ENCODE peak calls at places on chromosomes 2 and 18, in nine cellular contexts. G is neuronal stem cell; J is GM23248; C is CD8-positive, alpha-beta T cell; Y is heart right ventricle; K is right lobe of liver; A is bronchial epithelial cell; Z is sigmoid colon; D is CD8-positive, alpha-beta memory T cell. T is an unnamed sample.
A peak's percentile ranks its signal among the peaks of the same experiment; 100 is the strongest.

GRCh38 chr2:36035137-36035536 is 320.4 kb upstream of the CRIM1 start:
- DNase-seq in K (no peak), D (no peak), G (no peak), J (no peak), Z (no peak), A (no peak), Y (no peak), C (no peak), T (no peak)

GRCh38 chr18:5975111-5975622 is 79.8 kb upstream of the TMEM200C start:
- DNase-seq in Z (no peak), Y (no peak), A (peak; percentile 20), K (no peak), G (no peak), C (no peak), D (no peak), J (peak; percentile 83), T (no peak)

GRCh38 chr2:105582952-105583660 is 161.6 kb upstream of the NCK2 start:
- DNase-seq in D (no peak), Y (no peak), Z (no peak), C (no peak), J (no peak), A (peak; percentile 75), K (no peak), G (no peak), T (no peak)

GRCh38 chr18:59744271-59744721 is 47.1 kb upstream of the CCBE1 start:
- DNase-seq in J (peak; percentile 95), Z (no peak), D (no peak), K (no peak), Y (no peak), C (no peak), A (peak; percentile 93), G (no peak), T (no peak)

GRCh38 chr2:173854840-173855239 is 110.3 kb downstream of the SP3 start:
- DNase-seq in J (peak; percentile 80), C (no peak), Z (no peak), D (no peak), Y (no peak), K (peak; percentile 52), G (no peak), A (peak; percentile 36), T (no peak)

GRCh38 chr2:128799736-128800135 is 481.1 kb upstream of the HS6ST1 start:
- DNase-seq in Y (no peak), C (no peak), Z (no peak), G (no peak), J (no peak), K (no peak), D (no peak), A (no peak), T (no peak)

GRCh38 chr2:9102861-9103662 is 99.6 kb upstream of the MBOAT2 start:
- DNase-seq in C (no peak), K (no peak), D (no peak), Y (no peak), J (no peak), G (no peak), Z (no peak), A (peak; percentile 69), T (no peak)

GRCh38 chr2:200172944-200173481 is 133.5 kb upstream of the SPATS2L start:
- DNase-seq in A (no peak), K (no peak), J (peak; percentile 10), C (no peak), G (no peak), Y (no peak), D (no peak), Z (no peak), T (no peak)

GRCh38 chr2:8229546-8229986 is 452.3 kb upstream of the ID2 start:
- DNase-seq in Y (peak; percentile 39), Z (peak; percentile 88), A (peak; percentile 4), K (no peak), C (peak; percentile 31), G (no peak), D (peak; percentile 15), J (peak; percentile 86), T (no peak)

GRCh38 chr2:53252115-53252514 is 515.5 kb upstream of the CHAC2 start:
- DNase-seq in Z (no peak), G (no peak), K (no peak), C (no peak), D (no peak), J (no peak), Y (no peak), A (no peak), T (no peak)

GRCh38 chr2:70553334-70553583 is 367 bp downstream of the TGFA start:
- DNase-seq in K (peak; percentile 45), J (no peak), A (peak; percentile 42), G (no peak), Y (no peak), D (no peak), C (no peak), Z (no peak), T (no peak)

GRCh38 chr2:178514664-178515063 is 34.4 kb downstream of the PLEKHA3 start:
- DNase-seq in A (peak; percentile 91), C (no peak), G (no peak), Y (no peak), K (no peak), J (peak; percentile 80), Z (no peak), D (no peak), T (no peak)

GRCh38 chr2:6231166-6231565 is 539.0 kb downstream of the SOX11 start:
- DNase-seq in A (no peak), J (no peak), C (no peak), Z (no peak), Y (no peak), K (no peak), G (no peak), D (no peak), T (no peak)

GRCh38 chr2:109144271-109144670 is 15.3 kb downstream of the SH3RF3 start:
- DNase-seq in K (no peak), G (no peak), D (no peak), C (no peak), J (no peak), Z (no peak), A (no peak), Y (no peak), T (no peak)

GRCh38 chr2:10659898-10660568 is 29.7 kb downstream of the NOL10 start:
- DNase-seq in G (peak; percentile 35), D (no peak), Z (no peak), Y (peak; percentile 37), J (peak; percentile 86), K (peak; percentile 76), A (peak; percentile 41), C (no peak), T (no peak)

GRCh38 chr2:191759200-191759507 is 81.2 kb downstream of the NABP1 start:
- DNase-seq in Y (no peak), C (no peak), Z (no peak), D (no peak), J (no peak), A (no peak), K (no peak), G (no peak), T (no peak)
- H3K36me3 ChIP-seq in Y (no peaks in the 10 kb centered on the region), C (no peaks in the 10 kb centered on the region), Z (no peaks in the 10 kb centered on the region), D (no peaks in the 10 kb centered on the region), J (no peaks in the 10 kb centered on the region), A (no peaks in the 10 kb centered on the region), K (no peaks in the 10 kb centered on the region), G (no peaks in the 10 kb centered on the region), T (no peaks in the 10 kb centered on the region)

GRCh38 chr2:24914713-24915112 is 5.3 kb downstream of the ADCY3 start:
- DNase-seq in A (no peak), J (no peak), D (no peak), C (no peak), Y (no peak), K (no peak), G (no peak), Z (no peak), T (no peak)
- H3K36me3 ChIP-seq in A (peaks cover 13% of the 10 kb centered on the region), J (no peaks in the 10 kb centered on the region), D (no peaks in the 10 kb centered on the region), C (no peaks in the 10 kb centered on the region), Y (no peaks in the 10 kb centered on the region), K (no peaks in the 10 kb centered on the region), G (peaks cover 21% of the 10 kb centered on the region), Z (no peaks in the 10 kb centered on the region), T (no peaks in the 10 kb centered on the region)

DNA sequence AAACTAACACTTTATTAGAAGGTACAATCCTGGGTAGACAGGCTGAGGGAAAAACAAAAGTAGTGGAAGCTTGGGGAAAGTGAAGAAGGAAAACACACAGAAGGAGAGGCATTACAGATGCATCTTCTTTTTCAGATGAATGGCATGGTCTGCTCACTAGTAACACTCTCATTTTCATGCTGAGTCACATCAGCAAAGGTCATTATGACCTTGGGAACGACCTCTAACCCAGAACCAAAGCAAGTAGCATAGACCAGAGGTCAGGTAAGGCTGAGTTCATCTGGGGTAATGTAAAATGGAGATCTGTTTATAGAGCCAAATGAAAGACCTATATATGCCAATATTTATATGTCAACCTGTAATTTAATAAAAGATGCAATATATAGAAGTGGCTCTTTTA is 294.4 kb upstream of the LRRTM4 start:
- DNase-seq in C (no peak), G (no peak), D (no peak), K (no peak), Z (no peak), J (no peak), Y (no peak), A (no peak), T (no peak)
- H3K36me3 ChIP-seq in C (no peaks in the 10 kb centered on the region), G (no peaks in the 10 kb centered on the region), D (no peaks in the 10 kb centered on the region), K (no peaks in the 10 kb centered on the region), Z (no peaks in the 10 kb centered on the region), J (no peaks in the 10 kb centered on the region), Y (no peaks in the 10 kb centered on the region), A (no peaks in the 10 kb centered on the region), T (no peaks in the 10 kb centered on the region)

GRCh38 chr2:47460766-47461165 is 57.8 kb downstream of the MSH2 start:
- DNase-seq in Z (no peak), G (no peak), A (no peak), K (no peak), J (no peak), Y (no peak), D (no peak), C (no peak), T (no peak)
- H3K36me3 ChIP-seq in Z (no peaks in the 10 kb centered on the region), G (peaks cover 14% of the 10 kb centered on the region), A (peaks cover 2% of the 10 kb centered on the region), K (peaks cover 3% of the 10 kb centered on the region), J (peaks cover 13% of the 10 kb centered on the region), Y (peaks cover 33% of the 10 kb centered on the region), D (peaks cover 8% of the 10 kb centered on the region), C (peaks cover 11% of the 10 kb centered on the region), T (peaks cover 7% of the 10 kb centered on the region)

T was measured in effector memory CD4-positive, alpha-beta T cell.